ENCODE peak calls at places on chromosomes 12 and 14, in five cellular contexts. W is iPS-NIHi11, P is NCI-H1417 treated with DMSO at 0.1 percent for 48 hours, Q is NCI-H226, F is NCI-H345. E is an unnamed sample.

GRCh38 chr12:62291888-62292760 is 31.9 kb downstream of the USP15 start:
- DNase-seq in Q (peak; percentile 56), P (no peak), W (no peak), F (no peak), E (no peak)

GRCh38 chr14:73785336-73785833 is 66.2 kb upstream of the PTGR2 start:
- DNase-seq in F (no peak), Q (peak; percentile 56), W (no peak), P (no peak), E (peak; percentile 81)

GRCh38 chr14:51607677-51608076 is 44.0 kb upstream of the FRMD6 start:
- DNase-seq in W (no peak), F (no peak), P (no peak), Q (no peak), E (no peak)

GRCh38 chr12:52244615-52244994 is 11.6 kb downstream of the KRT7 start:
- DNase-seq in P (no peak), F (no peak), W (no peak), Q (no peak), E (no peak)

GRCh38 chr12:112852810-112853209 is 54.0 kb upstream of the OAS1 start:
- DNase-seq in P (no peak), Q (no peak), W (no peak), F (no peak), E (peak; percentile 90)

GRCh38 chr12:25089738-25090137 is 105.2 kb downstream of the DNAI7 start:
- DNase-seq in P (no peak), W (no peak), F (no peak), Q (peak; percentile 24), E (no peak)

GRCh38 chr12:9378430-9378835 is 170.2 kb upstream of the PZP start:
- DNase-seq in W (peak; percentile 69), F (no peak), Q (no peak), P (no peak), E (peak; percentile 10)

GRCh38 chr12:1716215-1716862 is 25.5 kb downstream of the ADIPOR2 start:
- DNase-seq in Q (no peak), F (no peak), W (no peak), P (no peak), E (no peak)

GRCh38 chr14:85112762-85113161 is 417.2 kb upstream of the FLRT2 start:
- DNase-seq in Q (no peak), F (no peak), P (no peak), W (no peak), E (no peak)

E was measured in cerebellar cortex.